ENCODE peak calls at places on chromosome 13, in eight cellular contexts. J is brain microvascular endothelial cell, B is H9, L is psoas muscle, X is mesendoderm, C is A549, O is fibroblast of lung, N is OCI-LY7. F is an unnamed sample.

GRCh38 chr13:31807090-31807541 is 67.8 kb downstream of the RXFP2 start:
- DNase-seq in J (no peak), B (no peak), L (no peak), X (peak; percentile 41), C (no peak), O (peak; percentile 43), N (no peak), F (no peak)

GRCh38 chr13:48783181-48783630 is 129.5 kb downstream of the CYSLTR2 start:
- DNase-seq in J (peak; percentile 99), B (no peak), L (peak; percentile 70), X (no peak), C (peak; percentile 10), O (peak; percentile 83), N (no peak), F (no peak)

GRCh38 chr13:48400090-48400694 is 12.7 kb downstream of the LPAR6 start:
- DNase-seq in J (no peak), B (no peak), L (no peak), X (no peak), C (no peak), O (peak; percentile 13), N (no peak), F (no peak)

GRCh38 chr13:33348366-33348765 is 62.8 kb upstream of the STARD13 start:
- DNase-seq in J (no peak), B (no peak), L (no peak), X (no peak), C (no peak), O (peak; percentile 77), N (no peak), F (no peak)

GRCh38 chr13:64073203-64073602 is 2657.6 kb upstream of the PCDH20 start:
- DNase-seq in J (no peak), B (no peak), L (no peak), X (no peak), C (no peak), O (no peak), N (no peak), F (no peak)

GRCh38 chr13:77239312-77239711 is 87.6 kb downstream of the MYCBP2 start:
- DNase-seq in J (peak; percentile 11), B (no peak), L (no peak), X (no peak), C (no peak), O (peak; percentile 3), N (no peak), F (no peak)

GRCh38 chr13:50033696-50034095 is 18.5 kb downstream of the KCNRG start:
- DNase-seq in J (peak; percentile 5), B (no peak), L (no peak), X (no peak), C (no peak), O (peak; percentile 55), N (no peak), F (no peak)

GRCh38 chr13:85503797-85504196 is 295.4 kb downstream of the SLITRK6 start:
- DNase-seq in J (peak; percentile 66), B (no peak), L (no peak), X (no peak), C (no peak), O (peak; percentile 88), N (no peak), F (no peak)

GRCh38 chr13:42396501-42396900 is 124.5 kb downstream of the AKAP11 start:
- DNase-seq in J (no peak), B (no peak), L (no peak), X (no peak), C (no peak), O (no peak), N (no peak), F (no peak)

GRCh38 chr13:54029226-54029625 is 1000.6 kb downstream of the OLFM4 start:
- DNase-seq in J (no peak), B (no peak), L (no peak), X (peak; percentile 85), C (no peak), O (peak; percentile 78), N (peak; percentile 34), F (no peak)

GRCh38 chr13:47211106-47211505 is 314.3 kb upstream of the HTR2A start:
- DNase-seq in J (peak; percentile 12), B (peak; percentile 33), L (no peak), X (peak; percentile 98), C (no peak), O (peak; percentile 65), N (no peak), F (no peak)

GRCh38 chr13:72495681-72496080 is 231.7 kb downstream of the MZT1 start:
- DNase-seq in J (no peak), B (no peak), L (no peak), X (no peak), C (no peak), O (no peak), N (no peak), F (no peak)

GRCh38 chr13:71046360-71047079 is 820.5 kb downstream of the DACH1 start:
- DNase-seq in J (no peak), B (no peak), L (no peak), X (peak; percentile 14), C (no peak), O (no peak), N (no peak), F (no peak)

GRCh38 chr13:102347490-102347889 is 54.4 kb downstream of the FGF14 start:
- DNase-seq in J (no peak), B (no peak), L (no peak), X (no peak), C (no peak), O (no peak), N (no peak), F (no peak)

GRCh38 chr13:42740753-42741152 is 40.6 kb upstream of the FAM216B start:
- DNase-seq in J (peak; percentile 31), B (no peak), L (peak; percentile 65), X (no peak), C (no peak), O (no peak), N (no peak), F (no peak)

GRCh38 chr13:44107357-44108121 is 227.8 kb downstream of the LACC1 start:
- DNase-seq in J (no peak), B (no peak), L (no peak), X (no peak), C (no peak), O (no peak), N (no peak), F (no peak)

GRCh38 chr13:33185853-33186252 is 99.7 kb downstream of the STARD13 start:
- DNase-seq in J (no peak), B (no peak), L (no peak), X (no peak), C (no peak), O (peak; percentile 73), N (no peak), F (no peak)

GRCh38 chr13:80923907-80924306 is 583.0 kb upstream of the SPRY2 start:
- DNase-seq in J (no peak), B (no peak), L (no peak), X (peak; percentile 17), C (no peak), O (no peak), N (no peak), F (no peak)

DNA sequence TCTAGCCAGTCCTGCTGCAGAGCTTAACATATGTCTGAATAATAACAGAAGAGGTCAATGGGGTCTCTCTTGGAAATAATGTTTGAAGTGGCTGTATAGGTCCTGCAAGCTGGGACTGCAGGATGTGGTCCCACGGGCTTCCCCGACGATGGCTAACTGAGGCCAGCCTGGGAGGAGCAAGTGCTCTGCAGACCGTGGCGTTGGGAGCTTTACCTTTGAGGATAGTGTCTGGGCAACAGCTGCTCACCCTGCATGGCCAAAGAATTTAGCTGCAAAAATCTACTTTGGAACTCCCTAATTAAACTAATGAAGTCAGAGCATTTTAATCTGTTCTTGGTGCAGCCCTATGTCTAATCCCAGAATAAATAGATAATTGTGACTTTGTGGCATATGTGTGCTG is 18.2 kb upstream of the AMER2 start:
- DNase-seq in J (no peak), B (no peak), L (no peak), X (no peak), C (no peak), O (no peak), N (no peak), F (no peak)
- H3K27ac ChIP-seq in J (no peak overlapping the region), B (no peak overlapping the region), L (no peak overlapping the region), X (no peak overlapping the region), C (no peak overlapping the region), O (no peak overlapping the region), N (no peak overlapping the region), F (peak overlapping the region; percentile 100)

GRCh38 chr13:113637262-113638160 is 20.5 kb downstream of the ATP4B start:
- DNase-seq in J (no peak), B (no peak), L (peak; percentile 30), X (no peak), C (no peak), O (no peak), N (no peak), F (no peak)
- H3K27ac ChIP-seq in J (no peak overlapping the region), B (no peak overlapping the region), L (no peak overlapping the region), X (no peak overlapping the region), C (no peak overlapping the region), O (no peak overlapping the region), N (no peak overlapping the region), F (no peak overlapping the region)

DNA sequence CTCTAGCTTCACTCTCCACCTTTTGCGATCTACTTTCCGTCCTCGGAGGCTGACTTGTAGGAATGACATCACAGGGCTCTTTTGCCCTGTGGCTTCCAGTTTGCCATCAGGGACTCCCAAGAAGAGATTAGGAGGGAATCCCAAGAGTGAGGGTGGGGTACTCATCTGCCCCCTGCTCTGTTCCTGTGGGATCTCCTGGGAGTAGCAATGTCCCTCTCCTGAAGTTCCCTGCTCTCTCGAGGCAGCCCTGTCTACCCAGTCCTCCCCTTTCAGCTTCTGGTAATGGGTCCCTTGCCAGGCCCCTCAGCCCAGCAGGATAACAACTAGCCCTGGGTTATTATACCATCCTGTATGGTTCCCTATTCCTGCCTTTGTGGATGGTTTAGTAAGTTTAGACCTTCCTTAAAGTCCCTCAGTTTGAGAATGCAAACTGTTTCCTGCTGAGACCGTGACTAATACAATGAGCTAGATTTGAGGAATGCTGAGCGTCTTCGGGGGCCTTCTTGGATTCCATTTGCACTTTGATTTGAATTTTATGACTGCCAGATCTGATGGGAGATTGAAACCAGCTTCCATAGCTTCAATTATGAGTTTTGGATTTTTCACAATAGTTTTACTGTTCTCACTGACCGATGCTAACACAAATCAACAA is 73.7 kb upstream of the IPO5 start:
- DNase-seq in J (peak; percentile 82), B (no peak), L (no peak), X (peak; percentile 87), C (peak; percentile 15), O (peak; percentile 92), N (no peak), F (no peak)
- H3K27ac ChIP-seq in J (peak overlapping the region; percentile 81), B (no peak overlapping the region), L (no peak overlapping the region), X (no peak overlapping the region), C (peak overlapping the region; percentile 61), O (peak overlapping the region; percentile 90), N (no peak overlapping the region), F (no peak overlapping the region)

GRCh38 chr13:51679616-51680015 is 95.4 kb downstream of the WDFY2 start:
- DNase-seq in J (no peak), B (no peak), L (no peak), X (no peak), C (no peak), O (peak; percentile 42), N (no peak), F (no peak)

GRCh38 chr13:51682691-51683090 is 98.4 kb downstream of the WDFY2 start:
- DNase-seq in J (no peak), B (no peak), L (no peak), X (no peak), C (no peak), O (no peak), N (no peak), F (no peak)

GRCh38 chr13:51684076-51684475 is 99.8 kb downstream of the WDFY2 start:
- DNase-seq in J (no peak), B (no peak), L (no peak), X (no peak), C (no peak), O (peak; percentile 68), N (no peak), F (no peak)

GRCh38 chr13:51683537-51684050 is 99.3 kb downstream of the WDFY2 start:
- DNase-seq in J (no peak), B (no peak), L (no peak), X (peak; percentile 56), C (no peak), O (no peak), N (no peak), F (no peak)

GRCh38 chr13:51681037-51681678 is 96.9 kb downstream of the WDFY2 start:
- DNase-seq in J (peak; percentile 57), B (no peak), L (no peak), X (no peak), C (no peak), O (peak; percentile 89), N (no peak), F (no peak)
- H3K27ac ChIP-seq in J (peak overlapping the region; percentile 61), B (no peak overlapping the region), L (no peak overlapping the region), X (no peak overlapping the region), C (peak overlapping the region; percentile 46), O (no peak overlapping the region), N (no peak overlapping the region), F (no peak overlapping the region)